ENCODE peak calls at places on chromosomes 11 and 22, in seven cellular contexts. I is mammary epithelial cell, J is neural progenitor cell, R is fibroblast of lung, A is astrocyte, G is K562, F is PC-3. D is an unnamed sample.

GRCh38 chr22:49894321-49895072 is 23.7 kb downstream of the ALG12 start:
- DNase-seq in I (no peak), J (no peak), R (no peak), A (no peak), G (peak; percentile 36), F (no peak), D (no peak)

GRCh38 chr11:5631969-5632635 is 7.3 kb downstream of the TRIM34 start:
- DNase-seq in I (no peak), J (no peak), R (no peak), A (no peak), G (no peak), F (no peak), D (no peak)

GRCh38 chr11:46388619-46389449 is 2.7 kb downstream of the CHRM4 start:
- DNase-seq in I (no peak), J (peak; percentile 37), R (no peak), A (no peak), G (peak; percentile 74), F (no peak), D (no peak)

GRCh38 chr11:1229471-1230120 is 6.7 kb downstream of the MUC5B start:
- DNase-seq in I (no peak), J (no peak), R (no peak), A (no peak), G (no peak), F (no peak), D (no peak)

GRCh38 chr22:48250937-48251530 is 1488.6 kb downstream of the TBC1D22A start:
- DNase-seq in I (no peak), J (no peak), R (no peak), A (no peak), G (no peak), F (no peak), D (no peak)

GRCh38 chr22:19603767-19604166 is 79.6 kb upstream of the CLDN5 start:
- DNase-seq in I (no peak), J (no peak), R (no peak), A (no peak), G (no peak), F (no peak), D (no peak)

GRCh38 chr22:46071451-46072029 is 78.8 kb upstream of the PPARA start:
- DNase-seq in I (peak; percentile 94), J (peak; percentile 74), R (peak; percentile 96), A (peak; percentile 90), G (no peak), F (peak; percentile 89), D (peak; percentile 97)

GRCh38 chr11:62401781-62402180 is 17.1 kb upstream of the SCGB1A1 start:
- DNase-seq in I (no peak), J (no peak), R (no peak), A (no peak), G (no peak), F (no peak), D (no peak)

GRCh38 chr11:100923555-100923954 is 206.1 kb downstream of the PGR start:
- DNase-seq in I (no peak), J (no peak), R (peak; percentile 37), A (peak; percentile 59), G (no peak), F (peak; percentile 63), D (no peak)

GRCh38 chr11:119120639-119121007 is 757 bp upstream of the HINFP start:
- DNase-seq in I (no peak), J (peak; percentile 56), R (peak; percentile 69), A (peak; percentile 75), G (no peak), F (peak; percentile 46), D (peak; percentile 46)

GRCh38 chr11:93902921-93903320 is 52.5 kb upstream of the VSTM5 start:
- DNase-seq in I (peak; percentile 27), J (no peak), R (no peak), A (no peak), G (no peak), F (peak; percentile 21), D (no peak)

GRCh38 chr22:19933328-19934241 is 8.0 kb upstream of the COMT start:
- DNase-seq in I (no peak), J (no peak), R (no peak), A (no peak), G (no peak), F (no peak), D (no peak)

GRCh38 chr11:2699531-2700414 is at the start of gene KCNQ1OT1:
- DNase-seq in I (peak; percentile 86), J (peak; percentile 92), R (peak; percentile 93), A (peak; percentile 85), G (peak; percentile 95), F (peak; percentile 92), D (peak; percentile 98)

GRCh38 chr11:6319001-6319878 is 1.1 kb downstream of the CAVIN3 start:
- DNase-seq in I (peak; percentile 36), J (peak; percentile 69), R (peak; percentile 66), A (no peak), G (no peak), F (no peak), D (no peak)

GRCh38 chr22:23103199-23103954 is 33.1 kb downstream of the GNAZ start:
- DNase-seq in I (no peak), J (no peak), R (no peak), A (no peak), G (no peak), F (no peak), D (no peak)

GRCh38 chr11:3802016-3802790 is 4.8 kb upstream of the NUP98 start:
- DNase-seq in I (no peak), J (no peak), R (no peak), A (peak; percentile 22), G (no peak), F (no peak), D (no peak)

GRCh38 chr22:33504941-33505647 is 415.2 kb downstream of the LARGE1 start:
- DNase-seq in I (no peak), J (peak; percentile 12), R (no peak), A (no peak), G (no peak), F (no peak), D (no peak)

GRCh38 chr11:48880021-48880441 is 103.7 kb downstream of the TRIM51G start:
- DNase-seq in I (no peak), J (no peak), R (no peak), A (no peak), G (no peak), F (no peak), D (no peak)

GRCh38 chr11:9625158-9625557 is 38.7 kb upstream of the SWAP70 start:
- DNase-seq in I (peak; percentile 67), J (no peak), R (no peak), A (no peak), G (no peak), F (no peak), D (no peak)

GRCh38 chr11:122717264-122717867 is 61.8 kb downstream of the UBASH3B start:
- DNase-seq in I (no peak), J (no peak), R (no peak), A (no peak), G (no peak), F (no peak), D (no peak)

GRCh38 chr22:20128902-20129746 is 2.5 kb upstream of the ZDHHC8 start:
- DNase-seq in I (no peak), J (peak; percentile 50), R (peak; percentile 26), A (no peak), G (peak; percentile 92), F (peak; percentile 46), D (peak; percentile 68)

GRCh38 chr11:69817265-69818236 is 1.7 kb downstream of the FGF3 start:
- DNase-seq in I (peak; percentile 17), J (peak; percentile 77), R (no peak), A (no peak), G (no peak), F (peak; percentile 26), D (peak; percentile 14)
- TF ChIP-seq EZH2 in I (peak; percentile 34), J (peak; percentile 91), R (peak; percentile 4), A (peak; percentile 87), G (no peak), F (peak; percentile 94), D (peak; percentile 95)

GRCh38 chr11:121654506-121655480 is 202.0 kb upstream of the SORL1-AS1 start:
- DNase-seq in I (no peak), J (no peak), R (no peak), A (no peak), G (no peak), F (peak; percentile 83), D (no peak)
- TF ChIP-seq EZH2 in I (no peak), J (no peak), R (no peak), A (no peak), G (no peak), F (no peak), D (no peak)

GRCh38 chr22:45007946-45008852 is 1.6 kb downstream of the PHF21B start:
- DNase-seq in I (peak; percentile 16), J (peak; percentile 89), R (peak; percentile 12), A (no peak), G (peak; percentile 24), F (no peak), D (peak; percentile 61)

GRCh38 chr22:45010532-45010900 is 711 bp upstream of the PHF21B start:
- DNase-seq in I (no peak), J (no peak), R (no peak), A (no peak), G (no peak), F (no peak), D (no peak)

GRCh38 chr22:45009881-45010531 is at the start of gene PHF21B:
- DNase-seq in I (peak; percentile 9), J (peak; percentile 97), R (peak; percentile 40), A (no peak), G (peak; percentile 13), F (no peak), D (peak; percentile 91)

GRCh38 chr22:45007247-45007945 is 2.4 kb downstream of the PHF21B start:
- DNase-seq in I (peak; percentile 19), J (peak; percentile 96), R (peak; percentile 17), A (peak; percentile 27), G (peak; percentile 33), F (no peak), D (peak; percentile 73)

GRCh38 chr22:45008853-45009751 is 703 bp downstream of the PHF21B start:
- DNase-seq in I (peak; percentile 33), J (peak; percentile 59), R (no peak), A (no peak), G (peak; percentile 14), F (no peak), D (peak; percentile 48)
- TF ChIP-seq EZH2 in I (peak; percentile 28), J (no peak), R (peak; percentile 70), A (no peak), G (no peak), F (peak; percentile 85), D (no peak)

GRCh38 chr11:78940500-78941225 is 366.0 kb upstream of the NARS2 start:
- DNase-seq in I (no peak), J (peak; percentile 89), R (no peak), A (no peak), G (no peak), F (no peak), D (no peak)

GRCh38 chr11:78935408-78936101 is 360.9 kb upstream of the NARS2 start:
- DNase-seq in I (no peak), J (no peak), R (peak; percentile 33), A (no peak), G (no peak), F (no peak), D (no peak)

GRCh38 chr11:78933361-78933760 is 358.7 kb upstream of the NARS2 start:
- DNase-seq in I (no peak), J (no peak), R (no peak), A (no peak), G (no peak), F (no peak), D (no peak)

GRCh38 chr11:78941226-78941851 is 366.7 kb upstream of the NARS2 start:
- DNase-seq in I (no peak), J (no peak), R (no peak), A (no peak), G (no peak), F (no peak), D (no peak)

DNA sequence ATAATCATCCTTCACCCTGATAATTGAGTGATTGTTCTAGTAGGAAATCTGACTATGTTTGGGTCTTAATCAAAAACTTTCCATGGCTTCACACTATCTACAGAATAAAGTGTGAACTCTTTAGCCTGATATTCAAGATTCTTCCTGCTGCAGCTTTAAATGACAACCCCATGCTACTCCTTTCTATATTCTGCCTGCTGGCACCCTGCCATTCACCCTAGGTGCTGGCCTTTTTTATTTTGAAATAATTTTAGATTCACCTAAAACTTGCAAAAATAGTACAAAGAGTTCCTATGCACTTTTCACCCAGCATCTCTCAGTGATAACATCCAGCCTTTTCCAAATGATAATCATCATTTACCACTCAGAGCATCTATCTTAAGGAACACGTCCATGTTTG is 363.4 kb upstream of the NARS2 start:
- DNase-seq in I (no peak), J (no peak), R (no peak), A (no peak), G (no peak), F (no peak), D (no peak)
- TF ChIP-seq EZH2 in I (no peak), J (no peak), R (no peak), A (no peak), G (no peak), F (no peak), D (no peak)